ENCODE peak calls at places on chromosomes 11 and 22, in four cellular contexts. I is PC-9, M is tibial artery, D is substantia nigra. T is an unnamed sample.

GRCh38 chr11:123110397-123110796 is 48.5 kb upstream of the HSPA8 start:
- DNase-seq in M (no peak), D (no peak), I (no peak), T (no peak)

GRCh38 chr22:31093090-31093850 is 12.2 kb downstream of the SMTN start:
- DNase-seq in D (no peak), M (no peak), I (no peak), T (no peak)

GRCh38 chr11:69825037-69825834 is 6.0 kb upstream of the FGF3 start:
- DNase-seq in M (no peak), D (no peak), I (peak; percentile 83), T (no peak)

GRCh38 chr11:34798985-34799384 is 117.2 kb downstream of the APIP start:
- DNase-seq in D (no peak), I (no peak), M (no peak), T (no peak)

GRCh38 chr11:69848196-69848595 is 29.0 kb upstream of the FGF3 start:
- DNase-seq in D (no peak), M (no peak), I (no peak), T (no peak)

GRCh38 chr22:26502688-26503561 is 9.3 kb downstream of the TFIP11 start:
- DNase-seq in I (no peak), M (no peak), D (no peak), T (no peak)

GRCh38 chr11:57792060-57792541 is 30.5 kb downstream of the CTNND1 start:
- DNase-seq in I (no peak), M (peak; percentile 85), D (no peak), T (peak; percentile 77)

GRCh38 chr11:110128161-110128560 is 35.0 kb downstream of the ZC3H12C start:
- DNase-seq in M (no peak), D (no peak), I (no peak), T (no peak)

GRCh38 chr11:67640758-67641113 is 1.2 kb upstream of the TBX10 start:
- DNase-seq in M (no peak), I (no peak), D (no peak), T (no peak)

GRCh38 chr11:117435296-117435695 is 107.6 kb downstream of the CEP164 start:
- DNase-seq in D (no peak), M (no peak), I (no peak), T (no peak)

GRCh38 chr11:28963189-28963588 is 855.0 kb downstream of the METTL15 start:
- DNase-seq in I (no peak), M (no peak), D (no peak), T (no peak)

GRCh38 chr11:58726594-58727414 is 4.9 kb downstream of the GLYAT start:
- DNase-seq in M (no peak), I (no peak), D (no peak), T (no peak)

GRCh38 chr11:1919428-1920127 is at the start of gene TNNT3:
- DNase-seq in M (no peak), D (no peak), I (no peak), T (no peak)

GRCh38 chr22:26364066-26365015 is 64.7 kb upstream of the ASPHD2 start:
- DNase-seq in D (peak; percentile 43), I (peak; percentile 37), M (peak; percentile 28), T (peak; percentile 65)

GRCh38 chr11:116052603-116053537 is 548.7 kb upstream of the CADM1 start:
- DNase-seq in D (no peak), I (no peak), M (no peak), T (no peak)

GRCh38 chr11:8773125-8773524 is 90.5 kb downstream of the RPL27A start:
- DNase-seq in D (no peak), I (no peak), M (no peak), T (no peak)
- H3K27ac ChIP-seq in D (no peak overlapping the region), I (no peak overlapping the region), M (peak overlapping the region; percentile 78), T (peak overlapping the region; percentile 88)

DNA sequence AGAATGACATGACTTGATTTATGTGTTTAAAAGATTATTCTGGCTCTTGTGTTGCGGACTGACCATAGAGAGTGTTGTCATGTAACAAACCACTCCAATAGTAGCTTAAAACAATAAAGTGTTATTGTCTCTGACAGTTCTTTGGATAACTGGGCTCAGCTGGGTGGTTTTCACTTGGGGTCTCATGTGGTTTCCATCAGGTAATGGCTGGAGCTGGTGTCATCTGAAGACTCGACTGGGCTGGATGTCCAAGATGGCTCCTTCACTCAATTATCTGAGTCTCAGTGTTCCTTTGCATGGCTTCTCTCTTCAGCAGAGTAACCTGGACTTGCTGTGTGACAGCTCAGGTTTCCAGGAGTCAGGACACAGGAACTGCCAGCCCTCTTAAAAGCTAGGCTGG is 104.3 kb upstream of the NNMT start:
- DNase-seq in M (no peak), I (no peak), D (no peak), T (no peak)
- H3K27ac ChIP-seq in M (peak overlapping the region; percentile 84), I (no peak overlapping the region), D (no peak overlapping the region), T (peak overlapping the region; percentile 88)

GRCh38 chr11:73982595-73982989 is at the start of gene UCP2:
- DNase-seq in D (peak; percentile 77), I (peak; percentile 89), M (peak; percentile 81), T (peak; percentile 79)

GRCh38 chr11:73980001-73980960 is 2.4 kb downstream of the UCP2 start:
- DNase-seq in I (peak; percentile 62), D (no peak), M (peak; percentile 41), T (peak; percentile 62)

GRCh38 chr11:73982990-73983763 is 534 bp upstream of the UCP2 start:
- DNase-seq in I (peak; percentile 96), M (peak; percentile 90), D (peak; percentile 86), T (peak; percentile 95)

GRCh38 chr11:73978576-73979086 is 4.0 kb downstream of the UCP2 start:
- DNase-seq in D (no peak), M (no peak), I (no peak), T (no peak)

DNA sequence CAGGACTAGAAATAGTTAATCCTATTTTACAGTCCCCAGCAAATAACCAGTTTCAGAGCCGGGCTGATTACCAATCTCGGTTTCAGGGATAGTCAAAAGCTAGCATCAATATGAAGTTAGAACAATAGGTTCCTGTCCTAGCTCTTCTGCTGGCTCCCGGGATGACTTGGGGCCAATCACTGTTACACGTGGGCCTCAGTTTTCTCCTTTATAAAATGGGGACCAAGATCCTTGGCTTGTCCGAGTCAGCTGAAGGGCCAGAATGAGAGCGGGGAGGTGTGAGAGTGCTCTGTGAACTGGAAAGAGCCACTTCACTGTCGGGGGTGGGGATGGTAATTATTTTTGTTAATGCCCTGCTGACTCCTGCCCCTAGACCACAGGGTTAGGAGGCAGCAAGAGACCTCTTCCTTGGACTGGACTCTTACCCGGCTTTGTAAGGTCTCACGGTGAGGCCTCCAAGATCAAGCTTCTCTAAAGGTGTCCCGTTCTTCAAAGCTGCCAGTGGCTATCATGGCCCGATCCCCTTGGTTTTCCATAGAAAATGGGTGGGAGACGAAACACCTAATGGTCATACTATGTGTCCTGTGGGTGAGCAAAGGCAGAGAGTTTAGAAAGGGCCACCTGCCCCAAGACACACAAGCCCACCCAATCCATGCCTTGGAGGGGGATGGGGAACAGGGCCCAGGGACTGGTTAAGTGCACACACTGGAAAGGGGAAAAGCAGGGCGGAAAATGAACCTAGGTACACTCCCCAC is 1.4 kb downstream of the UCP2 start:
- DNase-seq in I (no peak), D (no peak), M (no peak), T (no peak)
- H3K27ac ChIP-seq in I (no peak overlapping the region), D (peak overlapping the region; percentile 40), M (peak overlapping the region; percentile 86), T (no peak overlapping the region)

GRCh38 chr11:72814139-72814830 is at the start of gene ATG16L2:
- DNase-seq in I (peak; percentile 93), D (peak; percentile 88), M (peak; percentile 75), T (peak; percentile 84)

GRCh38 chr11:72814831-72815618 is 814 bp downstream of the ATG16L2 start:
- DNase-seq in D (no peak), I (peak; percentile 73), M (peak; percentile 53), T (no peak)

GRCh38 chr11:72813740-72814138 is 472 bp upstream of the ATG16L2 start:
- DNase-seq in M (peak; percentile 70), I (no peak), D (peak; percentile 88), T (peak; percentile 82)

GRCh38 chr11:72812968-72813739 is 1.1 kb upstream of the ATG16L2 start:
- DNase-seq in M (peak; percentile 76), I (peak; percentile 59), D (no peak), T (no peak)

GRCh38 chr11:72812604-72812967 is 1.6 kb upstream of the ATG16L2 start:
- DNase-seq in M (no peak), D (no peak), I (no peak), T (no peak)
- H3K27ac ChIP-seq in M (peak overlapping the region; percentile 93), D (no peak overlapping the region), I (peak overlapping the region; percentile 74), T (peak overlapping the region; percentile 95)

GRCh38 chr11:82814379-82814778 is 80.7 kb upstream of the FAM181B start:
- DNase-seq in D (no peak), I (no peak), M (no peak), T (no peak)
- H3K27ac ChIP-seq in D (no peak overlapping the region), I (no peak overlapping the region), M (no peak overlapping the region), T (no peak overlapping the region)

DNA sequence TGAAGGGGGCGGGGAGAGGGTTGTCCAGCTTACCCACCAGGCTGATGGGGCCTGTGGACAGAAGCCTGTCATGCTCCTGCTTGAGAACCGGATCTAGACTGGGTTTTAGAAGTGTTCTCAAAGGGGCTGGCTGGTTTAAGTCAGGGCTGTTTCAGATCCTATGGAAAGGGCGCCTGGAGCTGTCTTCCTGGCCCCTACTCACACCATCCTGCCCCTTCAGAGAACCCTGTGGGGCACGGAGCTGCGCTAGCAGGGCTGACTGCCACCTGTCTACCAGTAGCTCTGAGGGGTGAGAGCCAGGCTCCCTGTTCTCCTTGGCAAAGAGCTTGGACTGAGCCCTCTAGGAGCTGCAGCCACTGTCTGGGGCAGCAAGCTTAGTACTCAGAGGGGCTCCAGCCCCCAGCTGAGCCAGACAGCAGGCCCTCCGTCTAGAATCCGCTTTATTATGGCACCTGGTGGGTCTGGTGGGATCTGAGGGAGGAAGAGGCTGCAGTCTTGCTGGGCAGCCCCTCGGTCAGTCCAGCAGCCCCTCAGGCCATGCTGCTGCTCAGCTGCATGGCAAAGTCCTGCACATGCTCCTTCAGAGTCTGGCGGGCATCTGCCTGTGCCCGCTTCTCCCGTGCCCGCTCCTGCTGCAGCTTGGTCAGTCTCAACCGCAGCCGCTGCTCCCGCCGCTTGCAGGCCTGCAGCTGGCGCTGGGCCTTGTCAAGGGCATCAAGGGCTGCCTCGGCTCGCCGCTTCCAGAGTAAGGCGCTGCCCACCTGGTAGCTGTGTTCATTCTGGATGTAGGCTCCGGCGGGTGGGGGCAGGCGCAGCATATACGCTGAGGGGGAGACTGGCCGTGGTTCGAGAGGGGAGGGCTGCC is 2.3 kb downstream of the THAP7 start:
- DNase-seq in M (no peak), I (no peak), D (no peak), T (no peak)
- H3K27ac ChIP-seq in M (no peak overlapping the region), I (no peak overlapping the region), D (no peak overlapping the region), T (no peak overlapping the region)

GRCh38 chr11:12200359-12201015 is 90.1 kb downstream of the MICAL2 start:
- DNase-seq in M (peak; percentile 69), I (peak; percentile 43), D (no peak), T (no peak)
- H3K27ac ChIP-seq in M (peak overlapping the region; percentile 72), I (no peak overlapping the region), D (no peak overlapping the region), T (peak overlapping the region; percentile 82)

DNA sequence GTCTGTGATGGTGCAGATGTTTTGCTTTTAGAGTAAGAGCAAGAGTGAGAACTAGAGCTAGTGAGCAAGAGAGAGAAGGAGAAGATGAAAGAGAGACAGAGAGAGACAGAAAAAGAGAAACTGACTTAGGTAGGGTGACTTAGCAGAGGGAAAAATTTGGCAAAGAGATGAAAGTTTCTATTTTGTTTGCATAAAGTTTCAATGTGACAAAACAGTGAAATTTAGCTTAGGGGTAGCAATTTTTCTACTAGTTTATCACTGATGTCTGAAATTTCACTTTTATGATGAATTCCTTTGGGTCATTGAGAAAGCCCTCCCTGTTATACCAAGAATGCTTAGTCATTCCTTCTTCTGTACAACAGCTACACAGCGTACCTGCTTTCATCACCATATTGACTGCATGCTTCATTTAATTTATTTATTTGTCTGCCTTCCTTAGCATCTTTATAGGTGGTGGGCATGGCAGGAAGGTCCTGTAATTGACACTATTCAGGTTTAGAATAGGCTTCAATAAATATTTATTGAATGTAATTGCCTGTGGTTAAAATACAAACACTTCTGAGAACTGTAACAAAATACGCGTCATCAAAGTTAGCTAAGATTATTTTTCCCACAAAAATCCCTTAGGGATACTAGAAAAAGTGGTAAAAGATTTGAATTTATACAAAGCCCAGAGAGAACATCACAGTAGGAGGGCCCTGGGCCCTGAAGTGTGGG is 19.9 kb upstream of the CTSC start:
- DNase-seq in D (no peak), M (no peak), I (no peak), T (no peak)
- H3K27ac ChIP-seq in D (no peak overlapping the region), M (no peak overlapping the region), I (peak overlapping the region; percentile 91), T (no peak overlapping the region)

T was measured in right atrium auricular region.